ENCODE peak calls at places on chromosomes 7 and 10, in four cellular contexts. V is A549; N is stimulated activated naive CD4-positive, alpha-beta T cell; C is tibial artery. K is an unnamed sample.

GRCh38 chr10:111203615-111204014 is 126.8 kb downstream of the ADRA2A start:
- DNase-seq in V (no peak), C (no peak), N (no peak), K (no peak)

GRCh38 chr10:68202965-68203358 is 29.0 kb downstream of the ATOH7 start:
- DNase-seq in C (no peak), N (no peak), V (no peak), K (no peak)

GRCh38 chr7:93350338-93350737 is 118.2 kb downstream of the VPS50 start:
- DNase-seq in V (no peak), C (no peak), N (no peak), K (no peak)

GRCh38 chr7:4345004-4345403 is 337.1 kb upstream of the FOXK1 start:
- DNase-seq in V (no peak), C (no peak), N (no peak), K (no peak)

GRCh38 chr7:455110-455928 is 64.3 kb downstream of the PDGFA start:
- DNase-seq in C (peak; percentile 83), N (no peak), V (no peak), K (no peak)

GRCh38 chr10:29119374-29119773 is 169.5 kb upstream of the LYZL1 start:
- DNase-seq in V (no peak), N (no peak), C (no peak), K (no peak)

GRCh38 chr10:49082767-49083166 is 32.6 kb downstream of the VSTM4 start:
- DNase-seq in C (no peak), N (no peak), V (no peak), K (no peak)

GRCh38 chr10:104492349-104492940 is 138.8 kb downstream of the CFAP58 start:
- DNase-seq in C (no peak), N (no peak), V (no peak), K (no peak)

GRCh38 chr10:60846173-60846572 is 67.9 kb downstream of the CDK1 start:
- DNase-seq in C (no peak), V (no peak), N (no peak), K (no peak)

GRCh38 chr10:116891208-116891607 is 41.9 kb downstream of the ENO4 start:
- DNase-seq in V (no peak), N (no peak), C (no peak), K (no peak)

GRCh38 chr10:21529236-21529910 is 3.9 kb upstream of the SKIDA1 start:
- DNase-seq in C (no peak), N (no peak), V (no peak), K (no peak)

GRCh38 chr10:114538544-114538906 is 119.5 kb downstream of the ABLIM1 start:
- DNase-seq in V (no peak), C (no peak), N (peak; percentile 53), K (peak; percentile 84)

GRCh38 chr7:1931248-1931950 is 261.3 kb downstream of the ELFN1 start:
- DNase-seq in V (no peak), N (no peak), C (no peak), K (no peak)

GRCh38 chr10:85859859-85860258 is 506.7 kb downstream of the GRID1 start:
- DNase-seq in V (no peak), C (no peak), N (no peak), K (no peak)

GRCh38 chr7:110418651-110419270 is 672.2 kb upstream of the LRRN3 start:
- DNase-seq in N (no peak), C (no peak), V (no peak), K (no peak)

GRCh38 chr7:114083714-114084113 is 164.9 kb upstream of the PPP1R3A start:
- DNase-seq in N (no peak), V (peak; percentile 6), C (no peak), K (no peak)

GRCh38 chr10:70515035-70515702 is 36.6 kb downstream of the PALD1 start:
- DNase-seq in N (no peak), V (no peak), C (no peak), K (no peak)

GRCh38 chr7:7090460-7090859 is 91.9 kb upstream of the C1GALT1 start:
- DNase-seq in N (no peak), C (no peak), V (no peak), K (no peak)

GRCh38 chr7:2530076-2530967 is 10.7 kb downstream of the LFNG start:
- DNase-seq in C (no peak), N (peak; percentile 67), V (no peak), K (no peak)

GRCh38 chr10:73494213-73494612 is 1.6 kb downstream of the PPP3CB start:
- DNase-seq in N (no peak), C (no peak), V (no peak), K (no peak)

GRCh38 chr7:41466760-41467384 is 236.0 kb downstream of the INHBA start:
- DNase-seq in N (no peak), V (no peak), C (no peak), K (no peak)

GRCh38 chr7:136998495-136998894 is 130.0 kb downstream of the CHRM2 start:
- DNase-seq in V (no peak), N (no peak), C (no peak), K (no peak)

K was measured in mucosa of gallbladder.